ENCODE peak calls at places on chromosomes 7 and 10, in ten cellular contexts. N, Q, Z, T, I, H, K, J, A and E are unnamed samples.

GRCh38 chr7:51138121-51139085 is 178.2 kb downstream of the COBL start:
- DNase-seq in N (no peak), J (no peak), Z (no peak), Q (no peak), T (no peak), K (no peak), H (no peak), A (no peak), I (no peak), E (no peak)

GRCh38 chr10:69647101-69647500 is 17.1 kb downstream of the FAM241B start:
- DNase-seq in T (no peak), I (no peak), K (no peak), J (no peak), N (no peak), Z (no peak), Q (no peak), A (no peak), H (no peak), E (no peak)

GRCh38 chr10:132507956-132508490 is 29.6 kb upstream of the INPP5A start:
- DNase-seq in I (no peak), N (no peak), Z (no peak), H (no peak), Q (no peak), K (no peak), A (no peak), J (no peak), T (no peak), E (no peak)

GRCh38 chr7:104548861-104549260 is 220.5 kb downstream of the LHFPL3 start:
- DNase-seq in K (no peak), H (no peak), I (no peak), Z (no peak), Q (no peak), N (peak), A (no peak), T (no peak), J (no peak), E (no peak)

GRCh38 chr7:3592438-3593134 is 291.5 kb downstream of the SDK1 start:
- DNase-seq in H (no peak), Z (no peak), A (no peak), N (no peak), Q (no peak), K (no peak), T (no peak), J (no peak), I (no peak), E (no peak)

GRCh38 chr7:5279734-5280133 is 3.0 kb upstream of the SLC29A4 start:
- DNase-seq in A (no peak), K (no peak), I (no peak), H (no peak), T (no peak), N (no peak), Q (no peak), Z (no peak), J (no peak), E (no peak)

GRCh38 chr7:73373741-73374140 is 45.8 kb downstream of the FKBP6 start:
- DNase-seq in Z (no peak), I (no peak), T (no peak), J (no peak), N (no peak), Q (no peak), H (no peak), A (no peak), K (no peak), E (no peak)

GRCh38 chr10:78004215-78005026 is 24.9 kb downstream of the POLR3A start:
- DNase-seq in N (no peak), Z (no peak), A (no peak), T (no peak), Q (no peak), K (no peak), H (no peak), I (no peak), J (no peak), E (no peak)

GRCh38 chr7:136033413-136034031 is 56.4 kb upstream of the MTPN start:
- DNase-seq in J (no peak), I (no peak), Z (no peak), Q (no peak), K (no peak), T (no peak), H (no peak), N (no peak), A (no peak), E (no peak)